ENCODE peak calls at places on chromosome 21, in five cellular contexts. T is upper lobe of left lung, G is lung, D is psoas muscle, K is K562. S is an unnamed sample.
A peak's percentile ranks its signal among the peaks of the same experiment; 100 is the strongest.

GRCh38 chr21:44831227-44831626 is 13.4 kb upstream of the SUMO3 start:
- ATAC-seq in T (no peak), G (no peak), D (no peak), K (no peak), S (no peak)

GRCh38 chr21:14687277-14687642 is 141.1 kb upstream of the SAMSN1 start:
- ATAC-seq in K (peak; percentile 9), G (no peak), D (no peak), T (peak; percentile 66), S (peak; percentile 34)

GRCh38 chr21:19529031-19529430 is 1125.4 kb upstream of the TMPRSS15 start:
- ATAC-seq in T (no peak), D (no peak), G (no peak), K (no peak), S (no peak)

GRCh38 chr21:29297483-29298347 is 1.0 kb upstream of the BACH1 start:
- ATAC-seq in D (peak; percentile 2), K (no peak), T (no peak), G (no peak), S (no peak)

GRCh38 chr21:23664193-23664694 is 1943.0 kb downstream of the MRPL39 start:
- ATAC-seq in T (no peak), K (no peak), D (no peak), G (no peak), S (no peak)

GRCh38 chr21:29157084-29157483 is 26.6 kb downstream of the MAP3K7CL start:
- ATAC-seq in D (no peak), T (no peak), G (no peak), K (no peak), S (no peak)

GRCh38 chr21:27590271-27590670 is 623.4 kb upstream of the ADAMTS5 start:
- ATAC-seq in G (no peak), D (peak; percentile 55), K (no peak), T (peak; percentile 66), S (no peak)

GRCh38 chr21:43330306-43330881 is 96.5 kb downstream of the SIK1 start:
- ATAC-seq in D (no peak), T (no peak), K (no peak), G (no peak), S (no peak)

GRCh38 chr21:15170614-15171013 is 105.8 kb upstream of the NRIP1 start:
- ATAC-seq in G (no peak), K (no peak), D (no peak), T (no peak), S (no peak)

GRCh38 chr21:34520769-34521508 is 8.9 kb upstream of the KCNE1 start:
- ATAC-seq in G (no peak), T (peak; percentile 61), D (no peak), K (peak; percentile 42), S (peak; percentile 45)
- H3K27ac ChIP-seq in G (no peak overlapping the region), T (peak overlapping the region; percentile 77), D (no peak overlapping the region), K (no peak overlapping the region), S (no peak overlapping the region)

DNA sequence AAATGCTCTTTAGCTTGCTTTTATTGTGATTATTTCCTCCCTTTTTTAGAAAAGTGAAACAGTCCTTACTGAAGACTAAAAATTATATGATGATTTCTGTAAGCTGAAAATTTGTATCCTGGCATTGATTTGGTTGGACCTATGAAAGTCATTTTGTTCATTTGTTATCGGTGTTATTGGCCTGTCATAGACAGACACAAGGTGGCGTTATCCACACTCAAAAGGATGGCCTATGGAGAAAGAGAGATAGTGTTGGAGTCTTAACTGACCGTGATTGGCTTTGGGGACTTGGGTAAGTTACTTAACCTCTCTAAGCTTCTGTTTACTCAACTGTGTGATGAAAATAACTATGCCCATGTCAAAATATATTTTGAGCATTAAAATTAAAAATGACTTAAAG is 203.6 kb upstream of the CHODL start:
- ATAC-seq in D (no peak), G (no peak), K (no peak), T (no peak), S (no peak)
- TF ChIP-seq CTCF in D (peak; percentile 8), G (peak; percentile 10), K (peak; percentile 18), T (no peak), S (no peak)

GRCh38 chr21:41759214-41759840 is 7.5 kb downstream of the RIPK4 start:
- ATAC-seq in T (no peak), D (no peak), G (no peak), K (no peak), S (no peak)
- H3K27ac ChIP-seq in T (no peak overlapping the region), D (no peak overlapping the region), G (no peak overlapping the region), K (no peak overlapping the region), S (no peak overlapping the region)

GRCh38 chr21:41168391-41169257 is 664 bp downstream of the BACE2 start:
- ATAC-seq in G (no peak), T (peak; percentile 48), K (no peak), D (no peak), S (peak; percentile 37)

GRCh38 chr21:41169701-41170100 is 1.7 kb downstream of the BACE2 start:
- ATAC-seq in K (no peak), T (no peak), G (no peak), D (no peak), S (no peak)

GRCh38 chr21:41166947-41167346 is 1.0 kb upstream of the BACE2 start:
- ATAC-seq in D (peak; percentile 13), T (peak; percentile 16), K (no peak), G (no peak), S (no peak)

GRCh38 chr21:41169258-41169576 is 1.3 kb downstream of the BACE2 start:
- ATAC-seq in T (no peak), G (no peak), K (no peak), D (no peak), S (no peak)

GRCh38 chr21:41167348-41168342 is at the start of gene BACE2:
- ATAC-seq in D (peak; percentile 70), G (peak; percentile 82), T (peak; percentile 92), K (peak; percentile 89), S (peak; percentile 90)
- TF ChIP-seq CTCF in D (peak; percentile 47), G (peak; percentile 15), T (peak; percentile 86), K (peak; percentile 42), S (peak; percentile 46)

DNA sequence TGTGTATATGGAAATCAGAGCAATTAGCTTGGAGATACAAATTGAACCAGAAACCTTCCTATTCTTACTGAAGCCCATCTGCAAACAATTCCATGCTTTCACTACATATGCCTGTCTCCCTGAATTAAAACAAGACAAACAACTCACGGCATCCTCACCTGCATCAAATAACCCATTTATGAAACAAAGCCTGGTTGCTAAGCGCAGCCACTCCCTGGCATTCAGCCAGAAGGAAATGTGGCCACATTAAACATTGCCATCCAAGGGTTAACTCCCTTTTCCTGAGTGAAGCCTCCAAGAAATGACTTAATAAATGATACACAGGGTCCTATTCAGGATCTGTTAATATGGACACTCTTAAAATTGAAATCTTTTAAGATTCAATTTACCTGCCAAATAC is 55.2 kb downstream of the APP start:
- ATAC-seq in G (no peak), D (no peak), T (no peak), K (no peak), S (no peak)
- H3K27ac ChIP-seq in G (peak overlapping the region; percentile 33), D (no peak overlapping the region), T (no peak overlapping the region), K (no peak overlapping the region), S (peak overlapping the region; percentile 31)

DNA sequence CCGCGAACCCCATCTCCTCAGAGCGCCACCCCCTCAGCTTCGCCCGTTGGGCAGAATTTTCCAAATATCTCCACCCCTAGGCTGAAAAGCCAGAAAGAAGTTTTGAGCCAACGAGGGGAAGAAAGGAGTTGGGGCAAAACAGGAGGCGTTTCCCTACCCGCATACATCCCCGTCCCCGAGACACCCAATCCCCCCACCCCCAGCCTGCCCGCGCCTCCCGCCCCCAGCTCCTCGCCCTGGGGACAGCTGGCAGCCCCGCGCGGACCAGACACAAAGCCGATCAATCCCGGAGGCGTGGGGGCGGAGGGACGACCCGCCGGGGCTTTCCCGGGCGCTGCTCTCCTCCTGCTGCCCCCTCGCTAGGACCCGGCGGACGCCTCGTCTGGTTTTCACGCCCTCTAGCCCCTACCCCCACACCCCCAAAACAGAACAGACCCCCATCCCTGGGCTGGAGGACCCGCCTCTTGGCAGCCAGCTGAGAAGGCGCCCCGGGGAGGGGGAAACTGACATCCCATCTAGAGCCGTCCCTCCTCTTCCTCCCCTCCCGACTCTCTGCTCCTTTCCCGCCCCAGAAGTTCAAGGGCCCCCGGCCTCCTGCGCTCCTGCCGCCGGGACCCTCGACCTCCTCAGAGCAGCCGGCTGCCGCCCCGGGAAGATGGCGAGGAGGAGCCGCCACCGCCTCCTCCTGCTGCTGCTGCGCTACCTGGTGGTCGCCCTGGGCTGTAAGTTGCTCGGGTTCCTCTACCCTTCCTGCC is at the start of gene JAM2:
- ATAC-seq in D (peak; percentile 62), G (peak; percentile 45), T (peak; percentile 79), K (peak; percentile 76), S (peak; percentile 77)
- TF ChIP-seq CTCF in D (peak; percentile 25), G (no peak), T (no peak), K (no peak), S (peak; percentile 50)

GRCh38 chr21:42222386-42222785 is 3.4 kb downstream of the ABCG1 start:
- ATAC-seq in D (no peak), T (no peak), G (no peak), K (no peak), S (no peak)
- H3K27ac ChIP-seq in D (peak overlapping the region; percentile 73), T (peak overlapping the region; percentile 69), G (peak overlapping the region; percentile 73), K (no peak overlapping the region), S (peak overlapping the region; percentile 87)

DNA sequence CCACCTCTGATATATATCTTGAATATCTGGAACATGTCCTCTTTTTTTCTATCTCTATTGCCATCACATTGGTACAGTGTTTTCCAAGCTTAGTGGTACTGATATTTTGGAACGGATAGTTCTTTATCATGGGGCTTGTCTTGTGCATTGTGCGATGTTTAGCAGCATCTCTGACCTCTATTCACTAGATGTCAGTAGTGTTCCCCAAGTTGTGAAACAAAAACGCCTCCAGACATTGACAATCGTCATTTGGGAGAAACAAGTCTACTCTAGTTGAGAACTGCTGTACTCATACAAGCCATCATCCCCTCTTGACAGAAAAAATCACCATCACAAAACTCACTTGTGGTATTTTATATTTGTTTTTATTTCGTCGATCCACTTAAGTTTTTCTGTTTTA is 79.7 kb upstream of the CHODL start:
- ATAC-seq in T (no peak), D (no peak), K (no peak), G (no peak), S (no peak)
- TF ChIP-seq CTCF in T (no peak), D (no peak), K (no peak), G (no peak), S (no peak)

DNA sequence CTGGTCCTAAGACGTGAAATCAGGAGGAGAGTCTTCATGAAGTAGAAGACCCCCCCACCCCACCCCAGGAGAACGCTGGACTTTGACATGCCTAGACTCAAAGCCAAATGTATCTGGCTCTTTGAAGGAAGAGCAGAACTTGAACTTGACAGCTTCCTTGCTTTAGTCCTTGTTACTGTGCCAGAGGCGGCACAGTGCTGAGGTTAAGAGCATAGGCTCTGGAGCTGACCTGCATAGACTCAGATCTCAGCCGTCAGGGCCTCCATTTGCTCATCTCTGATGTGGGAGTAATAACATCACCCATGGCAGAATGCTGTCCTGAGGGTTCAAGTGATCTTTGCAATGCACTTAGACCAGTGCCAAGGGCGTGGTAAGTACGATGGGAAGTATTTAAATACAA is 39.0 kb downstream of the COL6A1 start:
- ATAC-seq in D (no peak), G (no peak), T (no peak), K (no peak), S (no peak)
- H3K27ac ChIP-seq in D (no peak overlapping the region), G (no peak overlapping the region), T (no peak overlapping the region), K (no peak overlapping the region), S (no peak overlapping the region)

S was measured in gastroesophageal sphincter.